ENCODE peak calls at places on chromosomes 4 and X, in four cellular contexts. C is K562, P is GM12878, K is HepG2. O is an unnamed sample.

GRCh38 chr4:40395908-40396806 is 61.0 kb downstream of the CHRNA9 start:
- DNase-seq in C (no peak), P (no peak), K (peak), O (no peak)

GRCh38 chr4:108166441-108167315 is 2.1 kb downstream of the LEF1 start:
- DNase-seq in C (peak), P (no peak), K (peak), O (peak)

GRCh38 chr4:40276541-40276940 is 58.6 kb upstream of the CHRNA9 start:
- DNase-seq in C (no peak), P (no peak), K (no peak), O (no peak)

GRCh38 chr4:187383181-187383580 is 612.4 kb upstream of the ZFP42 start:
- DNase-seq in C (no peak), P (no peak), K (no peak), O (no peak)

GRCh38 chrX:57674861-57675260 is 5.2 kb downstream of the NLRP2B start:
- DNase-seq in C (no peak), P (no peak), K (no peak), O (no peak)

GRCh38 chr4:5888706-5889696 is 3.9 kb downstream of the CRMP1 start:
- DNase-seq in C (no peak), P (no peak), K (no peak), O (no peak)

GRCh38 chr4:77172336-77172735 is 15.3 kb downstream of the CCNG2 start:
- DNase-seq in C (no peak), P (no peak), K (no peak), O (no peak)

GRCh38 chr4:4574792-4575191 is 32.9 kb upstream of the STX18 start:
- DNase-seq in C (no peak), P (no peak), K (no peak), O (no peak)

GRCh38 chr4:40330536-40330935 is 4.6 kb upstream of the CHRNA9 start:
- DNase-seq in C (no peak), P (no peak), K (no peak), O (no peak)

GRCh38 chr4:16250665-16251365 is 24.5 kb upstream of the TAPT1 start:
- DNase-seq in C (no peak), P (no peak), K (peak), O (no peak)

GRCh38 chrX:24851776-24852175 is 158.1 kb downstream of the POLA1 start:
- DNase-seq in C (no peak), P (no peak), K (no peak), O (no peak)

GRCh38 chr4:163193717-163194116 is 27.0 kb upstream of the NAF1 start:
- DNase-seq in C (no peak), P (no peak), K (no peak), O (no peak)

GRCh38 chr4:21454196-21454595 is 494.4 kb downstream of the KCNIP4 start:
- DNase-seq in C (no peak), P (no peak), K (no peak), O (no peak)

GRCh38 chrX:49269768-49270248 is at the start of gene PPP1R3F:
- DNase-seq in C (no peak), P (no peak), K (no peak), O (no peak)

GRCh38 chrX:136030357-136031225 is 45.4 kb downstream of the SLC9A6 start:
- DNase-seq in C (no peak), P (no peak), K (no peak), O (no peak)

GRCh38 chr4:5746829-5747745 is 36.1 kb downstream of the EVC start:
- DNase-seq in C (no peak), P (no peak), K (no peak), O (no peak)

GRCh38 chr4:128350449-128351045 is 62.9 kb upstream of the PGRMC2 start:
- DNase-seq in C (no peak), P (no peak), K (no peak), O (no peak)

GRCh38 chr4:73831569-73831968 is 4.9 kb upstream of the CXCL6 start:
- DNase-seq in C (no peak), P (no peak), K (no peak), O (no peak)

GRCh38 chr4:122517345-122517744 is 60.8 kb upstream of the IL2 start:
- DNase-seq in C (no peak), P (no peak), K (no peak), O (no peak)

GRCh38 chrX:15913161-15913560 is 58.5 kb upstream of the AP1S2 start:
- DNase-seq in C (no peak), P (no peak), K (no peak), O (no peak)

GRCh38 chr4:66266035-66266434 is 595.7 kb upstream of the EPHA5 start:
- DNase-seq in C (no peak), P (no peak), K (no peak), O (peak)

GRCh38 chr4:122819708-122820449 is 6.8 kb upstream of the FGF2 start:
- DNase-seq in C (no peak), P (no peak), K (no peak), O (no peak)

GRCh38 chr4:71732066-71732465 is 51.8 kb downstream of the GC start:
- DNase-seq in C (no peak), P (no peak), K (no peak), O (no peak)

GRCh38 chr4:6444587-6444986 is 27.8 kb downstream of the PPP2R2C start:
- DNase-seq in C (no peak), P (no peak), K (no peak), O (no peak)

GRCh38 chrX:124887572-124887971 is 432.1 kb upstream of the TEX13C start:
- DNase-seq in C (no peak), P (no peak), K (no peak), O (no peak)

GRCh38 chrX:97637289-97637688 is 753.6 kb downstream of the RPA4 start:
- DNase-seq in C (no peak), P (no peak), K (no peak), O (no peak)

GRCh38 chr4:65437102-65437501 is 233.2 kb downstream of the EPHA5 start:
- DNase-seq in C (no peak), P (no peak), K (no peak), O (no peak)

GRCh38 chr4:13980317-13980716 is 352.8 kb upstream of the BOD1L1 start:
- DNase-seq in C (no peak), P (no peak), K (no peak), O (no peak)

GRCh38 chr4:152919826-152920225 is 16.3 kb upstream of the FHDC1 start:
- DNase-seq in C (no peak), P (no peak), K (no peak), O (no peak)

GRCh38 chr4:22454955-22455354 is 60.9 kb downstream of the ADGRA3 start:
- DNase-seq in C (no peak), P (no peak), K (no peak), O (no peak)

GRCh38 chr4:88962430-88962829 is 94.6 kb downstream of the FAM13A start:
- DNase-seq in C (no peak), P (no peak), K (no peak), O (no peak)

GRCh38 chr4:94545296-94545695 is 93.6 kb downstream of the PDLIM5 start:
- DNase-seq in C (no peak), P (no peak), K (peak), O (no peak)

GRCh38 chrX:46791927-46792825 is 33.3 kb upstream of the SLC9A7 start:
- DNase-seq in C (no peak), P (peak), K (peak), O (peak)

GRCh38 chrX:39456894-39457600 is 640.7 kb downstream of the BCOR start:
- DNase-seq in C (no peak), P (no peak), K (no peak), O (no peak)

GRCh38 chr4:8393593-8394038 is 46.9 kb downstream of the ACOX3 start:
- DNase-seq in C (no peak), P (no peak), K (no peak), O (no peak)

GRCh38 chrX:42809569-42809968 is 31.6 kb upstream of the PPP1R2C start:
- DNase-seq in C (no peak), P (no peak), K (no peak), O (no peak)

GRCh38 chrX:30995060-30995700 is 76.7 kb downstream of the FTHL17 start:
- DNase-seq in C (no peak), P (no peak), K (peak), O (no peak)

GRCh38 chrX:103124284-103124683 is 31.3 kb upstream of the NXF3 start:
- DNase-seq in C (peak), P (no peak), K (no peak), O (no peak)

GRCh38 chrX:103120748-103121147 is 27.8 kb upstream of the NXF3 start:
- DNase-seq in C (no peak), P (no peak), K (no peak), O (no peak)
- TF ChIP-seq TCF7 in C (no peak), P (no peak), K (no peak), O (no peak)

GRCh38 chrX:102835504-102836146 is 101.4 kb upstream of the RAB40AL start:
- DNase-seq in C (peak), P (no peak), K (peak), O (peak)
- TF ChIP-seq TCF7 in C (no peak), P (no peak), K (no peak), O (no peak)

GRCh38 chr4:146640459-146641061 is 1.9 kb downstream of the POU4F2 start:
- DNase-seq in C (no peak), P (no peak), K (no peak), O (peak)
- TF ChIP-seq TCF7 in C (no peak), P (no peak), K (no peak), O (no peak)

DNA sequence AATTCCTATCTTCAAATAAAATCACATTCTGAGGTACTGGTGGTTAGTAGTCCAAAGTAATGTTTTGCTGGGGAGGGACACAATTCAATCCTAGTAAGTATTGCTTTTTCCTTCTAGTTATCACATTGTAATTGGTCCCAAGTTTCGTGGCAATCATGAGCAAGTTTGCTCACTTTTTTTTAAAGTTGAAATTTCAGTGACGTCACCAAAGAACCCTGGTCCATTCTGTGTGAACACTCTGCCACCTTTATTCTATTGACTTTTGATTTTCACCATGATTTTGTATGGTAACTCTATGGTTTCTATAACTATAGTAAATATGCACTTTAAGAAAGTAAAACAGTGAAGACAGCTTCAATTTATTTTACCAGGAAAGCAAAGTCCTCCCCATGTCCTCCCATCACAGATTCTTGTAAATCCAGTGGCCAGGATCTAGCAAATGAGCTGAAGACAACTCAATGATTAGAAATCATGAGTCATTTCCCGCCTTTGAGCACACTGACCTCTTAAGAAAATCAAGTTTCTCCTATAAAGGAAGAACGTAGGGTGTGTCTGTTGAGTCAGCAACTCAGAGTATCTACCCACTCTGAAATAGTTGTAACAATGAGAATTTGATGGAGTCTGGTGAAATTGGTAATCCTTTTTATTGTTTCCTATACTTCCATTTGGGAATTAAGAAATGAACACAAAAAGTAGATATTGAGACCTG is 1306.6 kb upstream of the PABPC4L start:
- DNase-seq in C (no peak), P (no peak), K (no peak), O (no peak)
- TF ChIP-seq TCF7 in C (no peak), P (no peak), K (no peak), O (no peak)

GRCh38 chr4:2786152-2786671 is 6.7 kb upstream of the SH3BP2 start:
- DNase-seq in C (no peak), P (peak), K (no peak), O (no peak)

GRCh38 chr4:2783790-2784189 is 9.1 kb upstream of the SH3BP2 start:
- DNase-seq in C (no peak), P (no peak), K (no peak), O (no peak)

GRCh38 chr4:2785613-2786012 is 7.3 kb upstream of the SH3BP2 start:
- DNase-seq in C (no peak), P (peak), K (no peak), O (no peak)

GRCh38 chr4:2786794-2787229 is 6.1 kb upstream of the SH3BP2 start:
- DNase-seq in C (no peak), P (no peak), K (no peak), O (no peak)

GRCh38 chr4:2781911-2782310 is 11.0 kb upstream of the SH3BP2 start:
- DNase-seq in C (no peak), P (no peak), K (no peak), O (peak)
- TF ChIP-seq TCF7 in C (no peak), P (no peak), K (no peak), O (no peak)

DNA sequence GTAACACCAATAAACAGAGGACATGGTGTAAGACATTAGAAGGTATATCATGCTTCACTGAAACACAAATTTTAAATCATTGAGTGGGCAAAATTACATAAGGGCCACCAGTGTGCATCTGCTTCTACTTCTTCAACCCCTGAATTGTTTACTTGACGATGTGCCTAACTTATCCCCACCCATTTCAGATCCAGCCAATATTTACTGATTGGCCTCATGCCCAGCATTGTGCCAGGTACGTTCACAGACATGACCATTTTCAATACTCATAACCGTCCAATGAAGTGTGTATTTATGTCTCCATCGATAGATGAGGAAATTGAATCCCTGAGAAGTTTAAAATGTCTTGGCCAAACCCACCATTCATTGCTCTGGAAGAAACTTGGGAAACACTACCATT is 208.3 kb upstream of the MID1 start:
- DNase-seq in C (no peak), P (no peak), K (no peak), O (no peak)
- TF ChIP-seq TCF7 in C (no peak), P (no peak), K (no peak), O (no peak)

DNA sequence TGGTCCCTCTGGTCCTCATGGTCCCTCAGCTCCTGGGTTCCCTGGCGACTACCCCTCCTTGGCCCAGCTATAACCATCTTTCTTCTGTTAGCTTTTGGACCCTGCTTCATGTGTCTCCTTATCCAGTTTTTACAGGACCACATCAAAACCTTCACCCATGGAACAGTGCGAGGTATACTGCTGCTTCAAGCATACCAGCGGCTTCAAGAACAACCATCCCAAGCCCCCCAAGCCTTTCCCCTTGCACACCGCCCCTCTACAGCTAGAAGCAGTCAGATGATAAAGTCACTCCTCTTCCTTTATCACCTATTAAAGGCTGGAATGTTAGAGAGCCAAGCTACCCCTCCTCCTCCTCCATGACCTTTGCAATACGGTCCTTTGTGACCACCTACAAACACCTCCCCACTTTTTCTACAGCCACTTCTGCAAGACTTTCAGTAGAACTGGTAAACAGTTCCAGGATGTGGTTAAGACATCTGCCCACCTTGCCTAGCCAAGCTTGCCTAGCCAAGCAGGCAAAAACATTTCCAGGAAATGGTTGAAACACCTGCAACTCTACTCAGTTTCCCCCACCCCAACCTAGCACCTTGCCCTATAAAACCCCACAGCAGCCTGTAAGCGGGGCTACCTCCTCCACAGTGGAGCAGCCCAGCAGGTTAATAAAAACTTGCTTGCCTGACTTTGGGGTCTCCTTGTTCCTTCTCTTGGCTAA is 125.7 kb downstream of the ZC4H2 start:
- DNase-seq in C (no peak), P (no peak), K (no peak), O (no peak)
- TF ChIP-seq TCF7 in C (no peak), P (no peak), K (no peak), O (no peak)

GRCh38 chr4:176769519-176769918 is 23.2 kb downstream of the VEGFC start:
- DNase-seq in C (no peak), P (no peak), K (no peak), O (no peak)
- TF ChIP-seq TCF7 in C (no peak), P (no peak), K (no peak), O (no peak)

DNA sequence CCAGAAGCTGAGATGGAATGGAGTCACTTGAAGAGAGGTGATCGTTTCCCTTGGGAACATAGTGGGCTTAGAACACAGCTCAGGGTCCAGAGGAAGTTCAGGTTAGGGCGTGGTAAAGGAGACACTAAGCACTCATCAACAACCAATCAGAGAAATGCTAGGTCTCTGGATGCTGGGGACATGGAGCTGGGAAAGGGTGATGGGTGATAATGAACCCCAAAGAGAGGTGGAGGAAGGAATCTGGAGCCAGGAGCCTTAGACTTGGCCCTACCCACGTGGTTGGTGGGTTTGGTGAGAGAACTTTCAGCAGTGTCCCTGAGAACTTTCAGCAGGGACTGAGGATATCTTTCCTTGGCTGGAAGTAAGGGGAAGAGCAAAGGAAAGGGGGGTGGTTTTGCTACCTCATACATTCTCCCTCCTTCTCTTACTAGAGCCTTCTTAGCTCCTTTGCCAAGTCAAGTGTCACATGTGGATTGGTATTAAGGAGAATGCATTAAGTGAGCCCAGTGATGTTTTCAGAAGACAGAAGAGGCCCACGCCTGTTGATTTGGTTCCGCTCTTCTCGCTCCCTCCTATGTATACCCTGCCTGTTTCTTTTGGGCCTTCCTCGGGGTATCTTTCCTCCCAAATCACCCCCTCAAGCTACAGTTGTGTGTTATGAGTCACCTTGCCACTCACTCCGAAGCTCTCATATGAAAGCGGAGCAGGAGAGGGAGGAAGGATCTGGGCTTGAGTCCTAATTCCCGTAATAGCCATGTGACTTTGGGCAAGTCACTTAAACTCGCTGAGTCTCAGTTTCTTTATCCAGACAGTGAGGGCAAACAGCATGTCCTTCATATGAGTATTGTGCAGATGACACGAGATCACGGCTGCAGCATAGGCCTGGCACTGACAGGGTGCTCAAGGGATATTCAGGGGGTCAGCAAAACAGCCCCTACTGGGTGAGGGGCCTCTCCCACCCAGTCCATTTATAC is 63.1 kb downstream of the TSC22D3 start:
- DNase-seq in C (no peak), P (no peak), K (no peak), O (no peak)
- TF ChIP-seq TCF7 in C (no peak), P (no peak), K (no peak), O (no peak)

DNA sequence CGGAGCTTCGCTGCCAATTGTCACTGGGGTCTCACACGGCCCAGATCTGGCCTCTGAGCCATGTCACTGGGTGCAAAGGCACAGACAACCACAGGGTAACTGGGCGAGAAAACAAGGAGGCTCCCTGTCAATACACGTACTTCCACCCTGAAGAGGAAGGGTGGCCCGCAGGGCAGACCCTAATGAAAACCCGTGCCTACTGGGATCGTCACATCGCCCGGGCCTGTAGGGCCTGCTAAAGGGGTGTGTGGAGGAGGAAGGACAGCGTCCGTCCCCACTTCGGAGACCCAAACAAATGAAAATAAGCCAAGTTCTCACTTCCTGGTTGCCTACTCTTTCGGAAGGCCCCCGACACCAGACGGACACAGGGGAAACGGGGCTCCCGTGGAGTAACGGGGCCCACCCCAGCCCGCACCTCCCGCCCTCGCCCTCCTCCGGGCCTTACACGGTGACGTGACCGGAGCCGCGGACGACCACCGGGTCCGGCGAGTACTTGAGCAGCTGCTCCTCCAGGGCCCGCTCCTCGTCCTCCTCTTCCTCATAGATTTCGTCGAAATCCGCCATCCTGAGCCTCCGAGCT is 578 bp downstream of the CHIC2 start:
- DNase-seq in C (peak), P (no peak), K (peak), O (peak)
- TF ChIP-seq TCF7 in C (no peak), P (no peak), K (no peak), O (no peak)

O was measured in WTC11.